ENCODE peak calls at places on chromosomes 2 and 18, in eight cellular contexts. M, O, G, K, B, E, C and W are unnamed samples.

GRCh38 chr2:107810734-107811133 is 16.0 kb upstream of the RGPD4 start:
- DNase-seq in M (no peak), O (no peak), G (no peak), K (no peak), B (no peak), E (no peak), C (peak), W (no peak)

GRCh38 chr18:2906522-2907458 is 60.0 kb downstream of the EMILIN2 start:
- DNase-seq in M (no peak), O (no peak), G (no peak), K (no peak), B (peak), E (no peak), C (peak), W (no peak)

GRCh38 chr2:183967756-183968155 is 630.6 kb upstream of the ZNF804A start:
- DNase-seq in M (no peak), O (no peak), G (no peak), K (no peak), B (no peak), E (no peak), C (no peak), W (no peak)

GRCh38 chr2:79369127-79369526 is 143.7 kb upstream of the CTNNA2 start:
- DNase-seq in M (no peak), O (no peak), G (no peak), K (no peak), B (no peak), E (no peak), C (peak), W (no peak)

GRCh38 chr2:96533292-96534073 is 3.1 kb upstream of the ARID5A start:
- DNase-seq in M (peak), O (peak), G (peak), K (peak), B (peak), E (peak), C (no peak), W (no peak)

GRCh38 chr2:151808258-151809072 is 19.8 kb downstream of the ARL5A start:
- DNase-seq in M (peak), O (no peak), G (no peak), K (peak), B (peak), E (peak), C (peak), W (no peak)

GRCh38 chr2:143300531-143300930 is 171.3 kb downstream of the ARHGAP15 start:
- DNase-seq in M (peak), O (no peak), G (no peak), K (peak), B (no peak), E (peak), C (no peak), W (no peak)

GRCh38 chr2:238939074-238939473 is 91.2 kb downstream of the TWIST2 start:
- DNase-seq in M (no peak), O (peak), G (no peak), K (no peak), B (no peak), E (no peak), C (no peak), W (no peak)

GRCh38 chr2:101205521-101205998 is 47.1 kb upstream of the CNOT11 start:
- DNase-seq in M (peak), O (peak), G (peak), K (peak), B (peak), E (peak), C (peak), W (peak)

GRCh38 chr2:83081835-83082522 is 1377.1 kb downstream of the SUCLG1 start:
- DNase-seq in M (peak), O (peak), G (no peak), K (peak), B (peak), E (peak), C (no peak), W (peak)

GRCh38 chr2:219689676-219690628 is 62.5 kb downstream of the SLC4A3 start:
- DNase-seq in M (peak), O (peak), G (peak), K (peak), B (peak), E (peak), C (peak), W (peak)

GRCh38 chr2:116979941-116980340 is 834.5 kb upstream of the DDX18 start:
- DNase-seq in M (no peak), O (no peak), G (no peak), K (no peak), B (no peak), E (no peak), C (no peak), W (no peak)

GRCh38 chr2:179264238-179265081 is at the start of gene SESTD1:
- DNase-seq in M (peak), O (peak), G (peak), K (peak), B (peak), E (peak), C (peak), W (no peak)

GRCh38 chr2:210586381-210586780 is 30.0 kb downstream of the CPS1 start:
- DNase-seq in M (peak), O (no peak), G (no peak), K (no peak), B (no peak), E (peak), C (no peak), W (no peak)

GRCh38 chr18:12593861-12594260 is 64.0 kb downstream of the SPIRE1 start:
- DNase-seq in M (no peak), O (no peak), G (no peak), K (no peak), B (no peak), E (no peak), C (no peak), W (no peak)

GRCh38 chr2:225282858-225283693 is 116.4 kb upstream of the NYAP2 start:
- DNase-seq in M (peak), O (peak), G (no peak), K (peak), B (peak), E (peak), C (peak), W (peak)

GRCh38 chr2:226159875-226160479 is 639.6 kb downstream of the IRS1 start:
- DNase-seq in M (no peak), O (no peak), G (no peak), K (no peak), B (no peak), E (no peak), C (peak), W (no peak)

GRCh38 chr2:19675856-19676460 is 225.8 kb downstream of the TTC32 start:
- DNase-seq in M (no peak), O (no peak), G (no peak), K (peak), B (no peak), E (peak), C (no peak), W (no peak)

GRCh38 chr2:100776445-100776844 is 43.5 kb upstream of the NPAS2 start:
- DNase-seq in M (peak), O (no peak), G (no peak), K (peak), B (no peak), E (no peak), C (no peak), W (no peak)

GRCh38 chr2:164903214-164903613 is 52.1 kb downstream of the SLC38A11 start:
- DNase-seq in M (peak), O (no peak), G (no peak), K (peak), B (peak), E (peak), C (no peak), W (peak)

GRCh38 chr2:227826019-227826521 is 12.4 kb downstream of the CCL20 start:
- DNase-seq in M (no peak), O (no peak), G (no peak), K (peak), B (no peak), E (no peak), C (no peak), W (no peak)

GRCh38 chr2:239304533-239305221 is 96.1 kb downstream of the HDAC4 start:
- DNase-seq in M (no peak), O (no peak), G (peak), K (no peak), B (no peak), E (no peak), C (peak), W (no peak)

GRCh38 chr18:73948497-73948896 is 199.1 kb downstream of the FBXO15 start:
- DNase-seq in M (peak), O (no peak), G (no peak), K (no peak), B (no peak), E (no peak), C (no peak), W (no peak)

GRCh38 chr2:6354546-6354945 is 511.2 kb downstream of the CMPK2 start:
- DNase-seq in M (no peak), O (no peak), G (no peak), K (no peak), B (no peak), E (no peak), C (no peak), W (no peak)

GRCh38 chr18:10252494-10252893 is 201.9 kb upstream of the APCDD1 start:
- DNase-seq in M (no peak), O (no peak), G (no peak), K (no peak), B (no peak), E (no peak), C (no peak), W (no peak)

GRCh38 chr2:43266692-43267091 is 40.3 kb upstream of the ZFP36L2 start:
- DNase-seq in M (no peak), O (peak), G (peak), K (no peak), B (no peak), E (no peak), C (no peak), W (no peak)

GRCh38 chr18:79355433-79356335 is 40.0 kb upstream of the NFATC1 start:
- DNase-seq in M (no peak), O (no peak), G (no peak), K (no peak), B (no peak), E (no peak), C (no peak), W (no peak)

GRCh38 chr2:7835693-7836680 is 845.9 kb upstream of the ID2 start:
- DNase-seq in M (no peak), O (no peak), G (no peak), K (no peak), B (no peak), E (no peak), C (no peak), W (no peak)

GRCh38 chr2:200618590-200619021 is 32.8 kb downstream of the AOX1 start:
- DNase-seq in M (peak), O (no peak), G (no peak), K (peak), B (no peak), E (peak), C (no peak), W (no peak)